ENCODE peak calls at places on chromosomes 3 and 15, in nine cellular contexts. One of them, this sample, is unnamed.

GRCh38 chr3:185397676-185398075 is 34.7 kb downstream of the MAP3K13 start:
- DNase-seq in GM23248: no peak
- DNase-seq in psoas muscle: peak; percentile 25
- DNase-seq in fibroblast of lung: no peak
- DNase-seq in CD8-positive, alpha-beta memory T cell: no peak
- DNase-seq in adrenal gland: no peak
- DNase-seq in stomach: no peak
- DNase-seq in SJCRH30: no peak
- DNase-seq in brain microvascular endothelial cell: no peak
- DNase-seq in this sample: no peak

GRCh38 chr3:43512749-43513404 is 108.9 kb downstream of the ANO10 start:
- DNase-seq in GM23248: peak; percentile 85
- DNase-seq in psoas muscle: no peak
- DNase-seq in fibroblast of lung: peak; percentile 7
- DNase-seq in CD8-positive, alpha-beta memory T cell: no peak
- DNase-seq in adrenal gland: no peak
- DNase-seq in stomach: no peak
- DNase-seq in SJCRH30: no peak
- DNase-seq in brain microvascular endothelial cell: peak; percentile 73
- DNase-seq in this sample: no peak

GRCh38 chr3:25567390-25567789 is 97.3 kb downstream of the TOP2B start:
- DNase-seq in GM23248: no peak
- DNase-seq in psoas muscle: no peak
- DNase-seq in fibroblast of lung: peak; percentile 65
- DNase-seq in CD8-positive, alpha-beta memory T cell: no peak
- DNase-seq in adrenal gland: no peak
- DNase-seq in stomach: no peak
- DNase-seq in SJCRH30: no peak
- DNase-seq in brain microvascular endothelial cell: peak; percentile 56
- DNase-seq in this sample: no peak

GRCh38 chr3:182732232-182733015 is 60.9 kb upstream of the ATP11B start:
- DNase-seq in GM23248: no peak
- DNase-seq in psoas muscle: no peak
- DNase-seq in fibroblast of lung: no peak
- DNase-seq in CD8-positive, alpha-beta memory T cell: no peak
- DNase-seq in adrenal gland: no peak
- DNase-seq in stomach: no peak
- DNase-seq in SJCRH30: no peak
- DNase-seq in brain microvascular endothelial cell: no peak
- DNase-seq in this sample: no peak

GRCh38 chr3:21839592-21839991 is 88.6 kb upstream of the ZNF385D start:
- DNase-seq in GM23248: peak; percentile 96
- DNase-seq in psoas muscle: no peak
- DNase-seq in fibroblast of lung: peak; percentile 96
- DNase-seq in CD8-positive, alpha-beta memory T cell: no peak
- DNase-seq in adrenal gland: no peak
- DNase-seq in stomach: no peak
- DNase-seq in SJCRH30: peak; percentile 51
- DNase-seq in brain microvascular endothelial cell: peak; percentile 98
- DNase-seq in this sample: peak; percentile 87

GRCh38 chr3:10292505-10293419 is at the start of gene GHRL:
- DNase-seq in GM23248: no peak
- DNase-seq in psoas muscle: no peak
- DNase-seq in fibroblast of lung: no peak
- DNase-seq in CD8-positive, alpha-beta memory T cell: no peak
- DNase-seq in adrenal gland: no peak
- DNase-seq in stomach: peak; percentile 43
- DNase-seq in SJCRH30: no peak
- DNase-seq in brain microvascular endothelial cell: peak; percentile 58
- DNase-seq in this sample: no peak

GRCh38 chr15:27885226-27885625 is 213.9 kb downstream of the OCA2 start:
- DNase-seq in GM23248: no peak
- DNase-seq in psoas muscle: no peak
- DNase-seq in fibroblast of lung: no peak
- DNase-seq in CD8-positive, alpha-beta memory T cell: no peak
- DNase-seq in adrenal gland: no peak
- DNase-seq in stomach: no peak
- DNase-seq in SJCRH30: no peak
- DNase-seq in brain microvascular endothelial cell: no peak
- DNase-seq in this sample: no peak

GRCh38 chr15:33468740-33469139 is 158.0 kb downstream of the RYR3 start:
- DNase-seq in GM23248: no peak
- DNase-seq in psoas muscle: no peak
- DNase-seq in fibroblast of lung: no peak
- DNase-seq in CD8-positive, alpha-beta memory T cell: no peak
- DNase-seq in adrenal gland: no peak
- DNase-seq in stomach: no peak
- DNase-seq in SJCRH30: no peak
- DNase-seq in brain microvascular endothelial cell: no peak
- DNase-seq in this sample: no peak

GRCh38 chr3:126937533-126938432 is 45.1 kb upstream of the PLXNA1 start:
- DNase-seq in GM23248: no peak
- DNase-seq in psoas muscle: no peak
- DNase-seq in fibroblast of lung: peak; percentile 45
- DNase-seq in CD8-positive, alpha-beta memory T cell: no peak
- DNase-seq in adrenal gland: no peak
- DNase-seq in stomach: no peak
- DNase-seq in SJCRH30: no peak
- DNase-seq in brain microvascular endothelial cell: no peak
- DNase-seq in this sample: no peak

GRCh38 chr15:80420658-80421057 is 16.5 kb downstream of the ARNT2 start:
- DNase-seq in GM23248: no peak
- DNase-seq in psoas muscle: no peak
- DNase-seq in fibroblast of lung: no peak
- DNase-seq in CD8-positive, alpha-beta memory T cell: no peak
- DNase-seq in adrenal gland: no peak
- DNase-seq in stomach: no peak
- DNase-seq in SJCRH30: no peak
- DNase-seq in brain microvascular endothelial cell: no peak
- DNase-seq in this sample: no peak

GRCh38 chr3:45953536-45953935 is 10.3 kb downstream of the CXCR6 start:
- DNase-seq in GM23248: no peak
- DNase-seq in psoas muscle: no peak
- DNase-seq in fibroblast of lung: no peak
- DNase-seq in CD8-positive, alpha-beta memory T cell: no peak
- DNase-seq in adrenal gland: no peak
- DNase-seq in stomach: no peak
- DNase-seq in SJCRH30: no peak
- DNase-seq in brain microvascular endothelial cell: no peak
- DNase-seq in this sample: no peak
- H3K36me3 ChIP-seq in GM23248: no peaks in the 10 kb centered on the region
- H3K36me3 ChIP-seq in psoas muscle: peaks cover 100% of the 10 kb centered on the region
- H3K36me3 ChIP-seq in fibroblast of lung: peaks cover 32% of the 10 kb centered on the region
- H3K36me3 ChIP-seq in CD8-positive, alpha-beta memory T cell: peaks cover 86% of the 10 kb centered on the region
- H3K36me3 ChIP-seq in adrenal gland: no peaks in the 10 kb centered on the region
- H3K36me3 ChIP-seq in stomach: peaks cover 100% of the 10 kb centered on the region
- H3K36me3 ChIP-seq in SJCRH30: no peaks in the 10 kb centered on the region
- H3K36me3 ChIP-seq in brain microvascular endothelial cell: peaks cover 32% of the 10 kb centered on the region
- H3K36me3 ChIP-seq in this sample: peaks cover 43% of the 10 kb centered on the region

DNA sequence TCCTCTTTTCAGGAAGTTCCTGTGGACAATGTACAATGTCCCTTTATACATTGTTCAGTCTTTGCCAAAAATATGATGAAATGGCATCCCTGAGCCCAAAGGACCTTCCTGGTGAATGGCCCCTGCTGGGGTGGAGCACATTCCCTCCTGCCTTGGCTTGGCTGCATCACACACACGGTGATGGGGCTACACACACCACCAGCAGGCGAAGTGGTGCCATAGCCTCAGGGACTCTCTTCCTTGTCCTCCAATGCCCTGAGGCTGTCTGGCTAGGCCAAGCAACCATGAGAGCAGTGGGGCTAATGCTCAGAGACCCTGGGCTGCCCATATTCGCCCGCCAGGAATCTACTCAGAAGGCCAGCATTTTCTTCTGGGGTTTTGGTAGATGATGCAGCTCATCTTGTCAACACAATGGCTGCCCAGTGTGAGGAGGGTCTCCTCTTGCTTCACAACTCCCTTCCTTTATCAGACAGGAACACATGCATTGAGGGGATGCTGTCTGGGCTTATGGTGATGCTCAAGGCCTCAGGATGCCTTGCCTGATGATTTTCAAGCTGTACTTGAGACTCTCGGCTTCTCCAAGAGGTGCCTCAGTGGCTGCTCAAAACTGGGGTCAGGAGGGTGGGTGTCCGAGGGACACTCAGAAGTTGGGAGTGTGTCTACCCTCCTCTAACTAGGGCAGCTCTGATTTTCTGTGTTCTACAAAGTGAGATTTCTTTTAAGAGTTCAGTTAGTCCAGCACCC is 40.9 kb upstream of the EPHB1 start:
- DNase-seq in GM23248: peak; percentile 15
- DNase-seq in psoas muscle: no peak
- DNase-seq in fibroblast of lung: no peak
- DNase-seq in CD8-positive, alpha-beta memory T cell: no peak
- DNase-seq in adrenal gland: no peak
- DNase-seq in stomach: no peak
- DNase-seq in SJCRH30: no peak
- DNase-seq in brain microvascular endothelial cell: no peak
- DNase-seq in this sample: no peak
- H3K36me3 ChIP-seq in GM23248: no peaks in the 10 kb centered on the region
- H3K36me3 ChIP-seq in psoas muscle: no peaks in the 10 kb centered on the region
- H3K36me3 ChIP-seq in fibroblast of lung: no peaks in the 10 kb centered on the region
- H3K36me3 ChIP-seq in CD8-positive, alpha-beta memory T cell: no peaks in the 10 kb centered on the region
- H3K36me3 ChIP-seq in adrenal gland: no peaks in the 10 kb centered on the region
- H3K36me3 ChIP-seq in stomach: no peaks in the 10 kb centered on the region
- H3K36me3 ChIP-seq in SJCRH30: no peaks in the 10 kb centered on the region
- H3K36me3 ChIP-seq in brain microvascular endothelial cell: no peaks in the 10 kb centered on the region
- H3K36me3 ChIP-seq in this sample: no peaks in the 10 kb centered on the region

DNA sequence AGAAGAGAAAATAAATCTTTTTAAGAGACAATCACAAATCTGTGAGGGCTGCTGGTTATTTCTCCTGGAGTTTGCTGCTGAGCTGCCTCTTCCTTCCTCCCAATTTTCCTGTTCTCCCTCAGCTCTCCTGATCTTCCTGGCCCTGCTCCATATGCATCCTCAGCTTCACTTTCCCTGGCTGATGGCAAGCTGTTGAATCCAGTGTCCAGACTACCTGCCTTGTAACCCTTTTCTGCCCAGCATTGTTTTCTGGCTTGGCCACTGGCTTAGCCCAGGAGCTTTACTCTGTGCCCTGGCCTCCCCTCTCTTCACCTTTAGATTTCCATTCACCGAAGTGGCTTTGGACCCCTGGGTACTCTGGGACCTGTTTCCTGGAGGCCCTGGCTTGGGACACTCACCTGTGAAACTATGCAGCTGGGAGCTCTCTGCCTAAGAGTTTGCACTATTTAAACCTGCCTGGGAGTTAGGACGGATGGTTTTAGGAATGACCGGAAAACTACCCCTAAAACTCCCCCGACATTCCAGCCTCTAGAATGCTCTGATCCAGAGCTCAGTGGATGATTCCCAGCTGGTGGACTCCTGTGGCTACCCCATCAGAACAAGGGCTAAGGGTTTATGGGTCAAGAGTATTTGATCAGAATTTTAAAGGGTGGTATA is 90.0 kb downstream of the RBPMS2 start:
- DNase-seq in GM23248: no peak
- DNase-seq in psoas muscle: no peak
- DNase-seq in fibroblast of lung: no peak
- DNase-seq in CD8-positive, alpha-beta memory T cell: no peak
- DNase-seq in adrenal gland: no peak
- DNase-seq in stomach: no peak
- DNase-seq in SJCRH30: no peak
- DNase-seq in brain microvascular endothelial cell: no peak
- DNase-seq in this sample: no peak
- H3K36me3 ChIP-seq in GM23248: peaks cover 40% of the 10 kb centered on the region
- H3K36me3 ChIP-seq in psoas muscle: peaks cover 94% of the 10 kb centered on the region
- H3K36me3 ChIP-seq in fibroblast of lung: peaks cover 22% of the 10 kb centered on the region
- H3K36me3 ChIP-seq in CD8-positive, alpha-beta memory T cell: peaks cover 58% of the 10 kb centered on the region
- H3K36me3 ChIP-seq in adrenal gland: no peaks in the 10 kb centered on the region
- H3K36me3 ChIP-seq in stomach: peaks cover 97% of the 10 kb centered on the region
- H3K36me3 ChIP-seq in SJCRH30: peaks cover 53% of the 10 kb centered on the region
- H3K36me3 ChIP-seq in brain microvascular endothelial cell: peaks cover 78% of the 10 kb centered on the region
- H3K36me3 ChIP-seq in this sample: peaks cover 43% of the 10 kb centered on the region

GRCh38 chr3:49093853-49094767 is at the start of gene QRICH1:
- DNase-seq in GM23248: peak; percentile 99
- DNase-seq in psoas muscle: peak; percentile 97
- DNase-seq in fibroblast of lung: peak; percentile 97
- DNase-seq in CD8-positive, alpha-beta memory T cell: peak; percentile 96
- DNase-seq in adrenal gland: peak; percentile 98
- DNase-seq in stomach: peak; percentile 97
- DNase-seq in SJCRH30: peak; percentile 97
- DNase-seq in brain microvascular endothelial cell: peak; percentile 97
- DNase-seq in this sample: peak; percentile 93

GRCh38 chr3:49100046-49100615 is 4.4 kb downstream of the QARS1 start:
- DNase-seq in GM23248: no peak
- DNase-seq in psoas muscle: no peak
- DNase-seq in fibroblast of lung: no peak
- DNase-seq in CD8-positive, alpha-beta memory T cell: no peak
- DNase-seq in adrenal gland: no peak
- DNase-seq in stomach: no peak
- DNase-seq in SJCRH30: no peak
- DNase-seq in brain microvascular endothelial cell: no peak
- DNase-seq in this sample: no peak

GRCh38 chr3:49098429-49098828 is 4.6 kb upstream of the QRICH1 start:
- DNase-seq in GM23248: peak; percentile 12
- DNase-seq in psoas muscle: no peak
- DNase-seq in fibroblast of lung: peak; percentile 48
- DNase-seq in CD8-positive, alpha-beta memory T cell: no peak
- DNase-seq in adrenal gland: peak; percentile 71
- DNase-seq in stomach: no peak
- DNase-seq in SJCRH30: peak; percentile 13
- DNase-seq in brain microvascular endothelial cell: no peak
- DNase-seq in this sample: no peak

GRCh38 chr3:49104052-49104426 is 518 bp downstream of the QARS1 start:
- DNase-seq in GM23248: no peak
- DNase-seq in psoas muscle: no peak
- DNase-seq in fibroblast of lung: no peak
- DNase-seq in CD8-positive, alpha-beta memory T cell: no peak
- DNase-seq in adrenal gland: no peak
- DNase-seq in stomach: no peak
- DNase-seq in SJCRH30: no peak
- DNase-seq in brain microvascular endothelial cell: no peak
- DNase-seq in this sample: no peak

DNA sequence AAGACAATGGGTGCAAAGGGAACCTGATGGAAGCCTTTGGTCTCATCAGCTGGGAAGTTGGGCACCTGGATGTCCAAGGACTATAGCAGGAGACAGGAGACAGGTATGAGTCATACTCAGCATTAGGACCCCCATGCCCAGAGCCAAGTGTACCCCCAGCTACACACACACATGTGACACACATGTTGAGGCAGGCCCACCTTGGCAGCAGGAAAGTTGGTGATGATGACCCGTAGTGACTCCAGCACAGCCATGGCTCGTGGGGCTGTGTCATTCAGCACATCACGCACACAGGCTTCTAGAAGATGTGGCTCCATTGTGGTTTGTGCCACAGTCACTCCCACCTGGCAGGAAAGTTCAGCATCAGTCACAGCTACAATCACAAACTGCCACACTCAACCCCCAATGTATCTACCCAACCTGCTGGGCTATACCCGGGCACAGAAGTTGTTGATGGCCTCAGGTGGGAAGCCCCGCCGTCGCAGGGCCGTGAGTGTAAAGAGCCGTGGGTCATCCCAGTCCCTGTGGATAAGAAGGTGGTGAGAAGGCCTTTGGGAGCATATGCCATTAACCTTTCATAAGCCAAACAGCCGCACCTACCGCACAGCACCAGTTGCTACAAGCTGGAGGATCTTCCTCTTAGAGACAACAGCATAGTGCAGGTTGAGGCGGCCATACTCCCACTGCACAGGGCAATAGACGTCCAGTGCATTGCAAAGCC is 5.2 kb upstream of the QRICH1 start:
- DNase-seq in GM23248: no peak
- DNase-seq in psoas muscle: no peak
- DNase-seq in fibroblast of lung: no peak
- DNase-seq in CD8-positive, alpha-beta memory T cell: no peak
- DNase-seq in adrenal gland: no peak
- DNase-seq in stomach: no peak
- DNase-seq in SJCRH30: no peak
- DNase-seq in brain microvascular endothelial cell: no peak
- DNase-seq in this sample: no peak
- H3K36me3 ChIP-seq in GM23248: peaks cover 32% of the 10 kb centered on the region
- H3K36me3 ChIP-seq in psoas muscle: peaks cover 79% of the 10 kb centered on the region
- H3K36me3 ChIP-seq in fibroblast of lung: peaks cover 45% of the 10 kb centered on the region
- H3K36me3 ChIP-seq in CD8-positive, alpha-beta memory T cell: peaks cover 47% of the 10 kb centered on the region
- H3K36me3 ChIP-seq in adrenal gland: no peaks in the 10 kb centered on the region
- H3K36me3 ChIP-seq in stomach: peaks cover 73% of the 10 kb centered on the region
- H3K36me3 ChIP-seq in SJCRH30: peaks cover 30% of the 10 kb centered on the region
- H3K36me3 ChIP-seq in brain microvascular endothelial cell: peaks cover 60% of the 10 kb centered on the region
- H3K36me3 ChIP-seq in this sample: peaks cover 40% of the 10 kb centered on the region